ENCODE peak calls at places on chromosomes 11 and 22, in five cellular contexts. G is HFFc6; I is stromal cell of bone marrow; D is stimulated activated naive CD8-positive, alpha-beta T cell treated with anti-CD3 and anti-CD28 coated beads, Interleukin-15, amount 100 ng/mL, for 72 hours; M is GM10248. U is an unnamed sample.

GRCh38 chr11:111310723-111311122 is 12.4 kb downstream of the POU2AF3 start:
- DNase-seq in G (no peak), I (no peak), D (no peak), M (no peak), U (no peak)

GRCh38 chr11:120125005-120125404 is 12.9 kb downstream of the TRIM29 start:
- DNase-seq in G (peak), I (peak), D (no peak), M (no peak), U (no peak)

GRCh38 chr22:22408731-22409696 is 99.5 kb downstream of the ZNF280B start:
- DNase-seq in G (no peak), I (no peak), D (no peak), M (peak), U (no peak)

GRCh38 chr11:69443138-69443967 is 38.1 kb upstream of the LINC01488 start:
- DNase-seq in G (peak), I (peak), D (peak), M (peak), U (peak)

GRCh38 chr11:19316434-19316833 is 75.7 kb upstream of the E2F8 start:
- DNase-seq in G (no peak), I (peak), D (no peak), M (no peak), U (peak)

GRCh38 chr11:62805991-62806441 is 776 bp upstream of the NXF1 start:
- DNase-seq in G (no peak), I (no peak), D (peak), M (no peak), U (no peak)

GRCh38 chr22:17890245-17890671 is 116.0 kb upstream of the BID start:
- DNase-seq in G (no peak), I (no peak), D (no peak), M (no peak), U (no peak)

GRCh38 chr11:104402812-104403521 is 239.0 kb upstream of the PDGFD start:
- DNase-seq in G (no peak), I (no peak), D (no peak), M (no peak), U (no peak)

GRCh38 chr11:134554861-134555260 is 142.8 kb upstream of the B3GAT1 start:
- DNase-seq in G (no peak), I (no peak), D (no peak), M (no peak), U (no peak)

GRCh38 chr22:29814003-29814402 is 24.1 kb downstream of the ASCC2 start:
- DNase-seq in G (no peak), I (no peak), D (no peak), M (no peak), U (no peak)

GRCh38 chr11:129790131-129790530 is 25.5 kb upstream of the TMEM45B start:
- DNase-seq in G (no peak), I (no peak), D (no peak), M (no peak), U (no peak)

GRCh38 chr11:133898031-133898769 is 52.9 kb upstream of the SPATA19 start:
- DNase-seq in G (no peak), I (no peak), D (no peak), M (no peak), U (no peak)

GRCh38 chr11:61054513-61054912 is 47.8 kb upstream of the CD5 start:
- DNase-seq in G (no peak), I (no peak), D (no peak), M (no peak), U (no peak)

GRCh38 chr11:82969811-82970210 is 68.3 kb downstream of the DDIAS start:
- DNase-seq in G (no peak), I (no peak), D (no peak), M (peak), U (no peak)

GRCh38 chr11:20278727-20279126 is 84.8 kb upstream of the HTATIP2 start:
- DNase-seq in G (no peak), I (no peak), D (no peak), M (peak), U (no peak)

GRCh38 chr22:24972369-24972768 is 19.9 kb downstream of the KIAA1671 start:
- DNase-seq in G (no peak), I (no peak), D (no peak), M (no peak), U (no peak)

GRCh38 chr11:14012836-14013235 is 50.3 kb downstream of the SPON1 start:
- DNase-seq in G (no peak), I (no peak), D (no peak), M (no peak), U (no peak)

GRCh38 chr11:113778111-113778910 is 1.3 kb upstream of the CLDN25 start:
- DNase-seq in G (peak), I (peak), D (no peak), M (no peak), U (no peak)

GRCh38 chr11:112613051-112613972 is 347.9 kb upstream of the NCAM1 start:
- DNase-seq in G (peak), I (peak), D (no peak), M (no peak), U (no peak)

U was measured in left cardiac atrium.